ENCODE peak calls at places on chromosome 11, in six cellular contexts. V, Y, K, N, Z and F are unnamed samples.

GRCh38 chr11:106418786-106419185 is 341.3 kb downstream of the AASDHPPT start:
- DNase-seq in N (no peak), Y (no peak), V (no peak), Z (no peak), K (no peak), F (no peak)

GRCh38 chr11:65426839-65427690 is 4.5 kb downstream of the NEAT1 start:
- DNase-seq in K (no peak), Z (no peak), V (no peak), N (no peak), Y (no peak), F (no peak)

GRCh38 chr11:74321487-74322188 is 10.2 kb upstream of the P4HA3 start:
- DNase-seq in N (peak; percentile 41), Z (no peak), Y (peak; percentile 30), K (peak; percentile 12), V (no peak), F (peak; percentile 57)

GRCh38 chr11:134237557-134237922 is 13.1 kb downstream of the VPS26B start:
- DNase-seq in Y (no peak), N (no peak), Z (no peak), V (no peak), K (no peak), F (no peak)

GRCh38 chr11:48109046-48109666 is 107.5 kb upstream of the OR4B1 start:
- DNase-seq in V (no peak), Z (no peak), Y (peak; percentile 56), K (peak; percentile 25), N (no peak), F (no peak)

GRCh38 chr11:111376453-111376871 is 2.6 kb downstream of the POU2AF1 start:
- DNase-seq in V (no peak), Z (no peak), K (no peak), N (no peak), Y (no peak), F (no peak)

GRCh38 chr11:20029193-20029592 is 131.1 kb downstream of the DBX1 start:
- DNase-seq in Y (no peak), N (no peak), Z (no peak), K (no peak), V (no peak), F (no peak)

GRCh38 chr11:47923667-47924066 is 56.7 kb upstream of the PTPRJ start:
- DNase-seq in K (no peak), V (no peak), N (no peak), Y (no peak), Z (no peak), F (no peak)

GRCh38 chr11:3166268-3167142 is 1.4 kb upstream of the OSBPL5 start:
- DNase-seq in Y (no peak), N (no peak), V (no peak), K (no peak), Z (no peak), F (no peak)

GRCh38 chr11:118621071-118621815 is 13.8 kb downstream of the PHLDB1 start:
- DNase-seq in Z (no peak), Y (peak; percentile 91), N (peak; percentile 93), K (peak; percentile 85), V (no peak), F (peak; percentile 44)
- TF ChIP-seq GABPA in Z (no peak), Y (peak; percentile 71), N (peak; percentile 63), K (peak; percentile 70), V (no peak), F (no peak)

GRCh38 chr11:5476184-5476819 is 12.2 kb upstream of the OR52D1 start:
- DNase-seq in N (peak; percentile 53), Y (peak; percentile 69), Z (no peak), K (peak; percentile 36), V (no peak), F (peak; percentile 35)
- TF ChIP-seq GABPA in N (no peak), Y (no peak), Z (no peak), K (no peak), V (no peak), F (no peak)

GRCh38 chr11:126343051-126343450 is 12.4 kb upstream of the ST3GAL4 start:
- DNase-seq in Z (no peak), Y (no peak), V (no peak), N (no peak), K (no peak), F (no peak)

GRCh38 chr11:126339866-126340434 is 15.5 kb upstream of the ST3GAL4 start:
- DNase-seq in V (no peak), N (no peak), Y (no peak), K (no peak), Z (no peak), F (no peak)

GRCh38 chr11:126340960-126341709 is 14.4 kb upstream of the ST3GAL4 start:
- DNase-seq in Y (no peak), N (no peak), K (no peak), V (no peak), Z (peak; percentile 19), F (no peak)

GRCh38 chr11:126339073-126339865 is 16.2 kb upstream of the ST3GAL4 start:
- DNase-seq in Z (no peak), Y (no peak), N (no peak), K (no peak), V (no peak), F (no peak)

DNA sequence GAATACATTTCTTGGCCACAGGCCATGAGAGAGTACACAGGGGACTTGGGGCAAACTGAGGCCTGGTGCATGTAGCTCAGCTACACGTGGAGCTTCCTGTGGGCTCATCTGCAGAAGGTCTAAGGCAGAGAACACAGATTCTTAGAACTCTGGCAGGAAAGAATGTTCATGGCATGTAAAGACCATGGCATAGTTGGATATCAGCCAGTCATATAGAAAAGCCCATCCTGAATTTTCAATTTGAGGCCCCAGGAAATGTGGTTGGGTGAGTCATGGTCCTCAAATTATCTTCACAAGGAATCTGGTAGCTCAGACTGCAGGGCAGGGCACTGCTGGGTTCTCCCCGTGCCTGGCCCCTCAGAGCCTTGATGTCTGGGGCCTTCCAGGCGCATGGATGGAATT is 13.7 kb upstream of the ST3GAL4 start:
- DNase-seq in N (no peak), Z (no peak), V (no peak), K (no peak), Y (no peak), F (no peak)
- TF ChIP-seq GABPA in N (no peak), Z (no peak), V (no peak), K (no peak), Y (no peak), F (no peak)

DNA sequence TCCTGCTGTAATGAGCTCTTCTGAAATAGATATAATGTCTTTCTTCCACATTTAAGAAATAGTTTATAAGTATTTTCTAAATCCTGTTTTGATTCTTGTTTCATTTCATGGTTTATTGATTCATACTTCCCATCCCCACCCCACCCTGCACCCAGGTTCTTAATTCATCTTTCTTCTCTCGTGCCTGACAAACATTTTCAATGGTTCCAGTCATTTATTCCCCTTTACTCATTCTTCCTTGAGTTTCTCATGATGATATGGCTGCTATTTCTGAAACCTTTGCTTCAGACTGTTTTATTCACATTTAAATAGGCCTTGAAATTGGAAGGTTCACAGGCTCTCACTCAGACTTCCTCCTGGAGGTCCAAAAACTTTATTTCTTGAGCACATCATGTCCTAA is 142.9 kb downstream of the SPON1 start:
- DNase-seq in Z (no peak), V (no peak), Y (no peak), K (no peak), N (no peak), F (no peak)
- TF ChIP-seq GABPA in Z (no peak), V (no peak), Y (no peak), K (no peak), N (no peak), F (no peak)

GRCh38 chr11:68549789-68550484 is 89.4 kb downstream of the PPP6R3 start:
- DNase-seq in Z (no peak), Y (no peak), K (no peak), N (no peak), V (no peak), F (no peak)
- TF ChIP-seq GABPA in Z (no peak), Y (no peak), K (no peak), N (no peak), V (no peak), F (no peak)